ENCODE peak calls at places on chromosomes 7 and 10, in six cellular contexts. X is thyroid gland, E is lower lobe of right lung, U is mammary epithelial cell, R is pancreas, N is IMR-90. Z is an unnamed sample.
A peak's percentile ranks its signal among the peaks of the same experiment; 100 is the strongest.

GRCh38 chr10:71285180-71285545 is 33.9 kb upstream of the SLC29A3 start:
- DNase-seq in X (peak; percentile 59), N (peak; percentile 29), R (peak; percentile 51), U (peak; percentile 9), E (no peak), Z (no peak)

GRCh38 chr10:86670290-86670811 is 2.0 kb downstream of the LDB3 start:
- DNase-seq in U (no peak), X (no peak), E (no peak), R (no peak), N (no peak), Z (no peak)

GRCh38 chr10:97138777-97139317 is 46.9 kb downstream of the SLIT1 start:
- DNase-seq in E (no peak), N (no peak), R (no peak), U (no peak), X (no peak), Z (no peak)

GRCh38 chr10:60958892-60959601 is 15.1 kb upstream of the RHOBTB1 start:
- DNase-seq in U (no peak), E (no peak), N (peak; percentile 57), X (no peak), R (no peak), Z (no peak)

GRCh38 chr7:44281811-44282600 is 43.4 kb downstream of the CAMK2B start:
- DNase-seq in E (peak; percentile 32), X (no peak), R (no peak), U (no peak), N (no peak), Z (peak; percentile 62)

GRCh38 chr7:156651472-156651871 is 10.9 kb downstream of the RNF32 start:
- DNase-seq in U (no peak), E (no peak), N (peak; percentile 34), R (no peak), X (no peak), Z (no peak)

GRCh38 chr7:50664461-50664922 is 99.3 kb upstream of the DDC start:
- DNase-seq in N (peak; percentile 54), E (no peak), R (no peak), X (no peak), U (peak; percentile 89), Z (peak; percentile 68)

GRCh38 chr7:111107576-111107975 is 16.6 kb downstream of the LRRN3 start:
- DNase-seq in U (no peak), X (no peak), E (no peak), N (peak; percentile 33), R (no peak), Z (no peak)

GRCh38 chr10:8051851-8052257 is 2.6 kb upstream of the GATA3 start:
- DNase-seq in X (no peak), E (no peak), U (peak; percentile 66), N (no peak), R (no peak), Z (peak; percentile 73)

GRCh38 chr10:22681301-22681700 is 33.1 kb downstream of the PIP4K2A start:
- DNase-seq in X (no peak), U (no peak), R (no peak), N (no peak), E (no peak), Z (no peak)

GRCh38 chr10:48445932-48446331 is 139.5 kb downstream of the MAPK8 start:
- DNase-seq in E (no peak), U (no peak), R (no peak), N (no peak), X (no peak), Z (no peak)

GRCh38 chr10:122557516-122557915 is 3.0 kb upstream of the DMBT1 start:
- DNase-seq in E (no peak), U (peak; percentile 8), R (no peak), X (no peak), N (no peak), Z (no peak)

GRCh38 chr7:87148332-87148955 is 3.8 kb upstream of the DMTF1 start:
- DNase-seq in E (no peak), R (no peak), X (no peak), U (peak; percentile 6), N (peak; percentile 26), Z (no peak)

GRCh38 chr7:92944633-92945032 is 108.3 kb upstream of the CDK6 start:
- DNase-seq in U (no peak), N (peak; percentile 27), E (no peak), X (no peak), R (no peak), Z (no peak)

GRCh38 chr10:79304479-79305087 is 42.7 kb upstream of the PPIF start:
- DNase-seq in U (no peak), X (no peak), N (no peak), R (peak; percentile 9), E (no peak), Z (no peak)

GRCh38 chr10:132571565-132572544 is 34.3 kb downstream of the INPP5A start:
- DNase-seq in N (peak; percentile 87), R (peak; percentile 79), U (peak; percentile 94), X (peak; percentile 68), E (no peak), Z (peak; percentile 82)

GRCh38 chr10:1230138-1230537 is 174.0 kb downstream of the WDR37 start:
- DNase-seq in X (no peak), E (no peak), N (no peak), U (no peak), R (no peak), Z (no peak)

GRCh38 chr10:1230592-1231275 is 174.5 kb downstream of the WDR37 start:
- DNase-seq in E (no peak), N (no peak), X (no peak), R (no peak), U (no peak), Z (no peak)

GRCh38 chr10:1228463-1228975 is 172.3 kb downstream of the WDR37 start:
- DNase-seq in X (no peak), U (no peak), E (no peak), R (no peak), N (no peak), Z (no peak)

GRCh38 chr10:1229116-1229515 is 172.9 kb downstream of the WDR37 start:
- DNase-seq in X (no peak), U (no peak), N (no peak), R (no peak), E (no peak), Z (no peak)

DNA sequence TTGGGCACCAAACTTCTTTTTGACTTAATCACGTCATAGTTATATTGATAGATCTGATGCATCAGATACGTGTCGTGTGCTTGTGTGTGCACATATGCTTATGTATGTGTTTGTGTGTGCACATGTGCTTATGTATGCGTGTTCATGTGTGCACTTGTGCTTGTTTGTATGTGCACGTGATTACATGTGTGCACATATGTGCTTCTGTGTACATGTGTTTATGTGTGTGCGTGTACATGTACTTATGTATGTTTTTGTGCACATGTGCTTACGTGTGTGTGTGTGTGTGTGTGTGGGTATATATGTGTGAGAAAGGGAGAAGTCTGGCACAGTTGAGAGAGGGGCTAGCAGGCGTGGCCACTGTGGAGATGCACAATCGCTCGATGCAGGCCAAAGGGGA is 173.4 kb downstream of the WDR37 start:
- DNase-seq in R (no peak), E (no peak), N (no peak), U (no peak), X (no peak), Z (no peak)
- H3K4me3 ChIP-seq in R (no peak overlapping the region), E (no peak overlapping the region), N (no peak overlapping the region), U (no peak overlapping the region), X (no peak overlapping the region), Z (no peak overlapping the region)

GRCh38 chr10:58330397-58330796 is 4.4 kb upstream of the UBE2D1 start:
- DNase-seq in R (no peak), U (no peak), X (no peak), E (no peak), N (no peak), Z (no peak)

GRCh38 chr10:58336242-58336641 is 1.4 kb downstream of the UBE2D1 start:
- DNase-seq in N (no peak), U (no peak), X (no peak), E (no peak), R (no peak), Z (no peak)

GRCh38 chr10:58335306-58336005 is 650 bp downstream of the UBE2D1 start:
- DNase-seq in X (peak; percentile 42), R (peak; percentile 32), E (peak; percentile 59), U (peak; percentile 73), N (peak; percentile 61), Z (peak; percentile 49)

DNA sequence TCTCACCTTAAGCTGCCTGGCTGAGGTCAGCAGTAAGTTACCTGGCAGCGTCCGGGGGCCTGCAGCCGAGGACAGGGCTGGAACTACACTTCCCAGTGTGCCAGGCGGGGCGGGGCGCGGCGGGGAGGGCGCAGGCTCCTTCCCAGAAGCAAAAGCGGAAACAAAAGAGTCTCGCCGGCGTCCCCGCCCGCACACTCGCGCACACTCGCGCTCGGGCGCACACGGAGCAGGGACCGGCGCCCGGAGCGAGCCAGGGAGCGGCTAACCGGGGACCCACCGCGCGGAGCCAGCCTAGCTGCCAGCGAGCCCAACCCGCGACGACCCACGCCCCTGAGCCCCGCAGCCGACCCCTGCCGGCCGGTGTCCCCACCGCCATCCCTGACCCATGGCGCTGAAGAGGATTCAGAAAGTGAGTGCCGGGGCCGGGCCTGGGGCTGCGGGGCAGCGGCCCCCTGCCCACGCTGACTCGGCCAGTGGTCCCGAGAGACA is at the start of gene UBE2D1:
- DNase-seq in X (peak; percentile 93), E (peak; percentile 96), R (peak; percentile 93), U (peak; percentile 74), N (peak; percentile 56), Z (peak; percentile 97)
- H3K27ac ChIP-seq in X (no peak within 1 kb of the TSS), E (peak within 1 kb of the TSS; percentile 82), R (peak within 1 kb of the TSS; percentile 72), U (peak within 1 kb of the TSS; percentile 74), N (peak within 1 kb of the TSS; percentile 44), Z (peak within 1 kb of the TSS; percentile 12)

GRCh38 chr10:112675560-112676083 is 228.6 kb downstream of the VTI1A start:
- DNase-seq in N (no peak), X (no peak), R (no peak), E (no peak), U (no peak), Z (no peak)
- H3K4me1 ChIP-seq in N (peaks cover 4% of the 10 kb centered on the region), X (no peaks in the 10 kb centered on the region), R (no peaks in the 10 kb centered on the region), E (no peaks in the 10 kb centered on the region), U (no peaks in the 10 kb centered on the region), Z (no peaks in the 10 kb centered on the region)

DNA sequence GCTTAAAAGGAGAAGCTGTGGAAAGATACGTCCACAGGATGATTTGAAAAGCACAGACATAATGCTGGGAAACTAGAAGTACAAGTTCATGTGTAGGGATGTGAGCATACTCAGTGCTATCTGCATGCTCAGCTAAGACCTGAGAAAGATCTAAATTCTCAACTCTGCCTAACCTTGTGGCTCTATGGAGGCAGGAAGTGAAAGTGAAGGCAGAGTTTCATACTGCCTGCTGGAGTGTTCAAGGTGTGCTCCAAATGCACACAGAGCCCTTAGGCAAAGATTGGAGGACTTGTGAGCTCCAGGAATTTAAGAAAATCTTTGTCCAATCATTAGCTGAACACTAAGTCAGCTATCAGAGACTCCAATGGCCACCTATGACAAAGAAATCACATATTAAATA is 190.9 kb downstream of the RNLS start:
- DNase-seq in E (no peak), U (peak; percentile 19), R (no peak), N (no peak), X (no peak), Z (no peak)
- H3K4me3 ChIP-seq in E (no peak overlapping the region), U (no peak overlapping the region), R (no peak overlapping the region), N (no peak overlapping the region), X (no peak overlapping the region), Z (no peak overlapping the region)

DNA sequence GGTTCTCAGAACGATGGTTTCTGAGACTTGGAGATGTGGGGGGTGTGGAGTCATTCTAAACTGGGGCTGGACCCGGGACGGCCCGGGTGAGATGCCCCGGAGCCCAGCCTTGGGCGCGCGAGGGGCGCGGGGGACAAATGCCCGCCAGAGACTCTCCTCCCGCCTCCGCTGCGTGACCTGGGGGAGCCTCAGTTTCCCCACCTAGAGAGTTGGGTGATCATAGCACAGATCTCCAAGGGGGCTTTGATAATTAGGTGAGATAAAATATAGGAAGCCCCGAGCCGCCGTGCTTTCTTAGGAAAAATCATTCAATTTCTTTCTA is 658 bp upstream of the FZD8 start:
- DNase-seq in E (no peak), R (no peak), X (no peak), N (no peak), U (no peak), Z (no peak)
- H3K27ac ChIP-seq in E (peak overlapping the region; percentile 88), R (peak overlapping the region; percentile 8), X (peak overlapping the region; percentile 88), N (no peak overlapping the region), U (no peak overlapping the region), Z (no peak overlapping the region)

GRCh38 chr7:101743241-101743994 is 74.0 kb upstream of the CUX1 start:
- DNase-seq in U (peak; percentile 66), R (peak; percentile 54), N (peak; percentile 49), E (peak; percentile 69), X (peak; percentile 37), Z (peak; percentile 64)
- H3K4me1 ChIP-seq in U (peaks cover 5% of the 10 kb centered on the region), R (no peaks in the 10 kb centered on the region), N (peaks cover 3% of the 10 kb centered on the region), E (peaks cover 5% of the 10 kb centered on the region), X (peaks cover 3% of the 10 kb centered on the region), Z (no peaks in the 10 kb centered on the region)